ENCODE peak calls at places on chromosomes 4 and X, in nine cellular contexts. U, P, Q, D, Z, F, W, V and H are unnamed samples.

GRCh38 chr4:184292465-184292867 is 74.8 kb upstream of the ENPP6 start:
- DNase-seq in U (no peak), P (no peak), Q (no peak), D (no peak), Z (no peak), F (no peak), W (no peak), V (no peak), H (no peak)

GRCh38 chr4:168153596-168154440 is 61.5 kb downstream of the ANXA10 start:
- DNase-seq in U (peak; percentile 61), P (peak; percentile 59), Q (peak; percentile 89), D (peak; percentile 92), Z (peak; percentile 40), F (peak; percentile 22), W (peak; percentile 82), V (peak; percentile 63), H (peak; percentile 8)

GRCh38 chr4:174375422-174375821 is 91.7 kb downstream of the CEP44 start:
- DNase-seq in U (no peak), P (no peak), Q (no peak), D (no peak), Z (no peak), F (no peak), W (no peak), V (no peak), H (no peak)

GRCh38 chrX:16882702-16883486 is 12.7 kb upstream of the RBBP7 start:
- DNase-seq in U (peak; percentile 60), P (peak; percentile 60), Q (peak; percentile 73), D (peak; percentile 74), Z (peak; percentile 48), F (peak; percentile 59), W (peak; percentile 39), V (peak; percentile 59), H (no peak)

GRCh38 chrX:132482632-132483031 is 6.2 kb downstream of the MBNL3 start:
- DNase-seq in U (no peak), P (no peak), Q (no peak), D (no peak), Z (no peak), F (no peak), W (no peak), V (no peak), H (no peak)

GRCh38 chr4:127549521-127549920 is 83.2 kb upstream of the INTU start:
- DNase-seq in U (no peak), P (no peak), Q (no peak), D (no peak), Z (no peak), F (no peak), W (peak; percentile 25), V (no peak), H (no peak)

GRCh38 chr4:150297861-150298474 is 219.7 kb downstream of the DCLK2 start:
- DNase-seq in U (peak; percentile 42), P (peak; percentile 20), Q (peak; percentile 55), D (peak; percentile 85), Z (no peak), F (peak; percentile 22), W (peak; percentile 66), V (no peak), H (peak; percentile 15)

GRCh38 chrX:134236690-134237362 is at the start of gene CCDC160:
- DNase-seq in U (peak; percentile 76), P (peak; percentile 60), Q (peak; percentile 67), D (no peak), Z (peak; percentile 38), F (peak; percentile 35), W (no peak), V (peak; percentile 45), H (no peak)

GRCh38 chr4:141702472-141703182 is 66.2 kb downstream of the IL15 start:
- DNase-seq in U (no peak), P (no peak), Q (no peak), D (no peak), Z (no peak), F (no peak), W (no peak), V (peak; percentile 26), H (no peak)

GRCh38 chr4:20987191-20987590 is 286.9 kb downstream of the PACRGL start:
- DNase-seq in U (no peak), P (no peak), Q (no peak), D (no peak), Z (no peak), F (no peak), W (no peak), V (no peak), H (no peak)

GRCh38 chr4:123555500-123556273 is 159.1 kb downstream of the SPRY1 start:
- DNase-seq in U (no peak), P (peak; percentile 83), Q (peak; percentile 96), D (peak; percentile 97), Z (peak; percentile 42), F (no peak), W (peak; percentile 84), V (peak; percentile 87), H (no peak)

GRCh38 chr4:26330186-26330787 is 9.5 kb downstream of the RBPJ start:
- DNase-seq in U (peak; percentile 19), P (no peak), Q (peak; percentile 43), D (peak; percentile 75), Z (no peak), F (peak; percentile 54), W (peak; percentile 65), V (no peak), H (no peak)

GRCh38 chr4:79920454-79920853 is 152.6 kb downstream of the ANTXR2 start:
- DNase-seq in U (no peak), P (no peak), Q (no peak), D (no peak), Z (no peak), F (no peak), W (no peak), V (no peak), H (no peak)

GRCh38 chr4:79913581-79913980 is 159.4 kb downstream of the ANTXR2 start:
- DNase-seq in U (no peak), P (no peak), Q (no peak), D (peak; percentile 50), Z (no peak), F (no peak), W (peak; percentile 61), V (no peak), H (no peak)

GRCh38 chr4:79915276-79915675 is 157.8 kb downstream of the ANTXR2 start:
- DNase-seq in U (no peak), P (no peak), Q (no peak), D (no peak), Z (no peak), F (no peak), W (no peak), V (no peak), H (no peak)

GRCh38 chr4:79918292-79918691 is 154.7 kb downstream of the ANTXR2 start:
- DNase-seq in U (no peak), P (no peak), Q (no peak), D (no peak), Z (no peak), F (no peak), W (no peak), V (no peak), H (no peak)

GRCh38 chr4:79917246-79917645 is 155.8 kb downstream of the ANTXR2 start:
- DNase-seq in U (peak; percentile 53), P (no peak), Q (peak; percentile 7), D (peak; percentile 62), Z (no peak), F (no peak), W (peak; percentile 69), V (peak; percentile 16), H (peak; percentile 26)
- TF ChIP-seq CTCF in U (peak; percentile 65), P (no peak), Q (peak; percentile 23), D (peak; percentile 59), Z (no peak), F (peak; percentile 47), W (peak; percentile 78), V (no peak), H (peak; percentile 85)

GRCh38 chr4:18931643-18932373 is 910.3 kb upstream of the LCORL start:
- DNase-seq in U (no peak), P (no peak), Q (no peak), D (no peak), Z (no peak), F (no peak), W (no peak), V (no peak), H (no peak)

GRCh38 chr4:18937080-18937479 is 915.5 kb upstream of the LCORL start:
- DNase-seq in U (no peak), P (no peak), Q (no peak), D (no peak), Z (no peak), F (no peak), W (no peak), V (no peak), H (no peak)

GRCh38 chr4:18935956-18936355 is 914.4 kb upstream of the LCORL start:
- DNase-seq in U (no peak), P (no peak), Q (no peak), D (no peak), Z (no peak), F (no peak), W (no peak), V (no peak), H (no peak)

GRCh38 chr4:18932940-18933339 is 911.4 kb upstream of the LCORL start:
- DNase-seq in U (no peak), P (no peak), Q (no peak), D (no peak), Z (no peak), F (no peak), W (no peak), V (no peak), H (no peak)

DNA sequence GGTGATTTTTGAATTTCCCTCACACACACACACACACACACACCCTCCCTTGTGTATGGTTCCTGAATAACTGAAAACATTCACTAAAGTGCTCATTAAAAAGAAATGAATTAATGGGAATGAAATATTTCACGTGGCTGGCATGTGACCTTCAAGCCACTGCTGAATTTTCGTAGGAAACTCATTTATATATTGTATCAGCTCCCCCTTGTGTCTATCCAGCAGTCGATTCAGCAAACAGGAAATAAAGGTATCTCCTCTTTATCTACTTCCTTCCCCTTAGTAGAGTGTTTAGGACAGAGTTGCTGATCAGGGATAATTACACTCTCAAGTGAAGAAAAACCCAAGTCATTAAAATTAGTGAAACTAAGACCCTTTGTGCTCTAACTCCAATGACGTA is 912.6 kb upstream of the LCORL start:
- DNase-seq in U (no peak), P (no peak), Q (no peak), D (no peak), Z (no peak), F (no peak), W (no peak), V (no peak), H (no peak)
- TF ChIP-seq CTCF in U (no peak), P (no peak), Q (no peak), D (no peak), Z (no peak), F (no peak), W (no peak), V (no peak), H (no peak)

DNA sequence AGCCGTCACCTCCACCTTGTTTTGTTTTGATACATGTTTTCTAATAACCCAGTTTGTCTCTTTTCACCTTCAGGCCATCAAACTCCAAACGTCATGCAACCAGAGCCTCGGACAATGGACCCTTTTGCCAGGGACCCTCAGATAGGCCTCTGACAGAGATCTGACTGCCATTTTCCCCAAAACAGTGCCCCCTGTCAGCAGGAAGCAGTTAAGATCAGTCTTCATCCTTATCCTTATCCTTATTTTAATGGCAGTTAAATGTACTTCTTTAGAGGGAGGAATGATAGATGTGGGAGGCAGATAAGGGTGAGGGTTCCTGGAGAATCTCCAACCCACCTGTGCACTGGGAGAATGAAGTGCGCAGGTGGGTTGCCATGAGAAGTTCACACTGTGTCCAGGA is 135.7 kb downstream of the ANAPC10 start:
- DNase-seq in U (no peak), P (no peak), Q (no peak), D (no peak), Z (no peak), F (no peak), W (no peak), V (no peak), H (no peak)
- TF ChIP-seq CTCF in U (no peak), P (no peak), Q (no peak), D (no peak), Z (no peak), F (no peak), W (no peak), V (no peak), H (no peak)

GRCh38 chr4:2910409-2910808 is 52.8 kb downstream of the NOP14 start:
- DNase-seq in U (no peak), P (no peak), Q (no peak), D (no peak), Z (no peak), F (no peak), W (no peak), V (no peak), H (no peak)
- TF ChIP-seq CTCF in U (no peak), P (no peak), Q (no peak), D (peak; percentile 12), Z (no peak), F (no peak), W (peak; percentile 14), V (no peak), H (peak; percentile 29)